ENCODE peak calls at places on chromosomes 5 and 9, in five cellular contexts. K is GM06990; T is psoas muscle; Y is Peyer's patch; Z is stimulated activated CD4-positive, alpha-beta T cell treated with anti-CD3 and anti-CD28 coated beads, TNF-alpha, amount 100 ng/mL, for 24 hours. I is an unnamed sample.

GRCh38 chr9:73753171-73753570 is 601.5 kb downstream of the ANXA1 start:
- DNase-seq in Y (no peak), Z (no peak), K (no peak), T (no peak), I (no peak)

GRCh38 chr5:34505731-34506130 is 150.4 kb upstream of the RAI14 start:
- DNase-seq in Y (no peak), K (no peak), T (no peak), Z (no peak), I (no peak)

GRCh38 chr9:128916204-128916603 is 4.6 kb upstream of the PHYHD1 start:
- DNase-seq in K (no peak), T (peak; percentile 75), Y (no peak), Z (no peak), I (no peak)

GRCh38 chr9:859251-859650 is 17.8 kb downstream of the DMRT1 start:
- DNase-seq in Z (no peak), K (peak; percentile 66), Y (no peak), T (no peak), I (peak; percentile 46)

GRCh38 chr5:120152472-120152871 is 311.6 kb upstream of the PRR16 start:
- DNase-seq in T (no peak), K (no peak), Y (no peak), Z (no peak), I (no peak)

GRCh38 chr9:35962126-35962906 is 4.4 kb upstream of the OR2S2 start:
- DNase-seq in Y (no peak), K (no peak), Z (no peak), T (peak; percentile 49), I (no peak)

GRCh38 chr5:157109744-157110143 is 900 bp upstream of the HAVCR2 start:
- DNase-seq in Y (no peak), T (no peak), K (peak; percentile 39), Z (no peak), I (peak; percentile 19)

GRCh38 chr9:114503522-114504340 is 1.5 kb downstream of the WHRN start:
- DNase-seq in T (no peak), Z (no peak), K (no peak), Y (no peak), I (no peak)

GRCh38 chr9:37141015-37141414 is 20.6 kb downstream of the ZCCHC7 start:
- DNase-seq in T (no peak), Z (no peak), K (no peak), Y (no peak), I (no peak)

GRCh38 chr5:84218546-84218945 is 166.1 kb downstream of the EDIL3 start:
- DNase-seq in T (no peak), Y (no peak), Z (no peak), K (no peak), I (no peak)

GRCh38 chr5:142342128-142342981 is 17.5 kb upstream of the SPRY4 start:
- DNase-seq in Z (no peak), T (no peak), Y (no peak), K (no peak), I (no peak)

GRCh38 chr5:179624841-179625271 is 1.4 kb upstream of the HNRNPH1 start:
- DNase-seq in K (no peak), T (no peak), Z (no peak), Y (peak; percentile 36), I (no peak)

GRCh38 chr5:66958126-66958983 is 238.2 kb downstream of the CD180 start:
- DNase-seq in Y (no peak), Z (no peak), K (no peak), T (no peak), I (no peak)

GRCh38 chr5:115551415-115551814 is 6.8 kb upstream of the FEM1C start:
- DNase-seq in Y (no peak), Z (no peak), T (no peak), K (no peak), I (no peak)

GRCh38 chr5:42495908-42496307 is 72.7 kb downstream of the GHR start:
- DNase-seq in Y (no peak), Z (no peak), T (no peak), K (no peak), I (no peak)

GRCh38 chr9:9942764-9943424 is 669.9 kb downstream of the PTPRD start:
- DNase-seq in Y (peak; percentile 72), T (peak; percentile 18), K (peak; percentile 0), Z (peak; percentile 13), I (peak; percentile 4)

GRCh38 chr5:20572560-20572959 is 584.6 kb upstream of the CDH18 start:
- DNase-seq in T (no peak), Z (no peak), K (no peak), Y (no peak), I (no peak)

GRCh38 chr5:133734916-133735315 is 122.6 kb upstream of the FSTL4 start:
- DNase-seq in Y (no peak), K (no peak), Z (no peak), T (no peak), I (no peak)

GRCh38 chr5:82349651-82350050 is 71.5 kb upstream of the RPS23 start:
- DNase-seq in Y (no peak), Z (no peak), K (no peak), T (peak; percentile 34), I (no peak)

GRCh38 chr9:4656621-4657020 is 5.5 kb upstream of the PLPP6 start:
- DNase-seq in Z (no peak), Y (no peak), K (no peak), T (no peak), I (no peak)

I was measured in GM12891.